ENCODE peak calls at places on chromosome 14, in nine cellular contexts. U is H9, W is cardiac muscle cell, J is mammary epithelial cell, O is nephron progenitor cell, T is psoas muscle, S is natural killer cell, X is cardiac fibroblast, F is fibroblast of the aortic adventitia. C is an unnamed sample.

GRCh38 chr14:96351986-96352385 is 11.2 kb downstream of the ATG2B start:
- DNase-seq in U (no peak), W (no peak), J (no peak), O (no peak), T (no peak), S (no peak), X (no peak), F (no peak), C (no peak)

GRCh38 chr14:95683793-95684192 is 2.4 kb upstream of the TCL1B start:
- DNase-seq in U (peak), W (no peak), J (no peak), O (no peak), T (no peak), S (no peak), X (no peak), F (no peak), C (no peak)

GRCh38 chr14:52279405-52279804 is 11.9 kb downstream of the PTGDR start:
- DNase-seq in U (no peak), W (peak), J (peak), O (no peak), T (no peak), S (no peak), X (peak), F (peak), C (no peak)

GRCh38 chr14:22814945-22815713 is at the start of gene SLC7A7:
- DNase-seq in U (peak), W (peak), J (no peak), O (no peak), T (no peak), S (no peak), X (peak), F (peak), C (no peak)

GRCh38 chr14:63388766-63389431 is 70.2 kb upstream of the GPHB5 start:
- DNase-seq in U (peak), W (peak), J (peak), O (peak), T (peak), S (peak), X (peak), F (peak), C (peak)

GRCh38 chr14:63454863-63455622 is 88.1 kb downstream of the PPP2R5E start:
- DNase-seq in U (no peak), W (peak), J (no peak), O (no peak), T (no peak), S (no peak), X (peak), F (peak), C (no peak)

GRCh38 chr14:51726166-51726899 is 74.6 kb downstream of the FRMD6 start:
- DNase-seq in U (no peak), W (peak), J (no peak), O (no peak), T (no peak), S (no peak), X (peak), F (peak), C (no peak)

GRCh38 chr14:77338332-77338731 is 17.5 kb downstream of the GSTZ1 start:
- DNase-seq in U (no peak), W (no peak), J (no peak), O (no peak), T (no peak), S (no peak), X (no peak), F (no peak), C (no peak)

GRCh38 chr14:72892103-72892878 is 1.6 kb downstream of the DPF3 start:
- DNase-seq in U (peak), W (no peak), J (peak), O (peak), T (no peak), S (no peak), X (peak), F (peak), C (no peak)

GRCh38 chr14:57732886-57733285 is 133.0 kb downstream of the SLC35F4 start:
- DNase-seq in U (no peak), W (peak), J (no peak), O (no peak), T (no peak), S (no peak), X (peak), F (peak), C (no peak)

GRCh38 chr14:21825147-21825743 is 151.6 kb upstream of the OR4E1 start:
- DNase-seq in U (peak), W (peak), J (peak), O (peak), T (no peak), S (no peak), X (peak), F (no peak), C (peak)

GRCh38 chr14:68951051-68951797 is 27.9 kb downstream of the ACTN1 start:
- DNase-seq in U (no peak), W (peak), J (peak), O (no peak), T (peak), S (no peak), X (peak), F (peak), C (no peak)

GRCh38 chr14:93064411-93065271 is 51.1 kb downstream of the ITPK1 start:
- DNase-seq in U (no peak), W (no peak), J (no peak), O (no peak), T (no peak), S (no peak), X (no peak), F (peak), C (no peak)

GRCh38 chr14:61749264-61749663 is 13.0 kb upstream of the SNAPC1 start:
- DNase-seq in U (no peak), W (peak), J (no peak), O (no peak), T (no peak), S (no peak), X (peak), F (peak), C (no peak)

GRCh38 chr14:37230551-37231194 is 32.9 kb downstream of the MIPOL1 start:
- DNase-seq in U (no peak), W (peak), J (peak), O (peak), T (no peak), S (no peak), X (peak), F (peak), C (no peak)

GRCh38 chr14:68279777-68280233 is 460.2 kb downstream of the RAD51B start:
- DNase-seq in U (no peak), W (no peak), J (no peak), O (no peak), T (no peak), S (no peak), X (no peak), F (no peak), C (no peak)

GRCh38 chr14:91732859-91733477 is 1.1 kb upstream of the CATSPERB start:
- DNase-seq in U (no peak), W (no peak), J (no peak), O (no peak), T (no peak), S (no peak), X (no peak), F (peak), C (no peak)

GRCh38 chr14:22213110-22213509 is 375.9 kb downstream of the DAD1 start:
- DNase-seq in U (no peak), W (peak), J (peak), O (no peak), T (no peak), S (no peak), X (no peak), F (no peak), C (no peak)

GRCh38 chr14:68616255-68616902 is 176.5 kb downstream of the ZFP36L1 start:
- DNase-seq in U (no peak), W (peak), J (no peak), O (no peak), T (no peak), S (no peak), X (peak), F (peak), C (no peak)

GRCh38 chr14:99995700-99996356 is 69.4 kb upstream of the EVL start:
- DNase-seq in U (peak), W (peak), J (peak), O (peak), T (no peak), S (peak), X (peak), F (peak), C (peak)

GRCh38 chr14:21200752-21201461 is 45.0 kb upstream of the OR5AU1 start:
- DNase-seq in U (no peak), W (no peak), J (no peak), O (no peak), T (no peak), S (no peak), X (no peak), F (no peak), C (no peak)

DNA sequence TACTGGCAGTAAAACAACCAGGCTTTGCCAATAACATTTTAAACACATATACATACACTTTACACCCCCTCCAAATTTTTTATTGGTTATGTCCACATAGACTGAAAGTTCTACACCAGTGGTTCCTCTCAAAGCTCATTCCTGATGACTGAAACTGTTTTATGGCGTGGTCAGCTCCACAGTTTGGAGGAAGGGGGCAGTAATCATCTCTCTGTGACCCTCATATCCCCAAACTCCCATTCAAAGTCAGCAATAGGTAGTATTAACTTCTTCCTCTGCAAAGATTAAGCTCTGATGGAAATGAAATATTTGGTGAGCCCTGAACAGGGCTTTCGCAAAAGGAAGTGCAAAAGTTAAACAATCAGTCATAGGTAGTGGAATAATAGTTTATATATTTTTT is 55.3 kb upstream of the DAAM1 start:
- DNase-seq in U (no peak), W (peak), J (no peak), O (no peak), T (no peak), S (no peak), X (peak), F (peak), C (no peak)
- TF ChIP-seq CTCF in U (peak), W (peak), J (peak), O (no peak), T (no peak), S (no peak), X (no peak), F (peak), C (no peak)

DNA sequence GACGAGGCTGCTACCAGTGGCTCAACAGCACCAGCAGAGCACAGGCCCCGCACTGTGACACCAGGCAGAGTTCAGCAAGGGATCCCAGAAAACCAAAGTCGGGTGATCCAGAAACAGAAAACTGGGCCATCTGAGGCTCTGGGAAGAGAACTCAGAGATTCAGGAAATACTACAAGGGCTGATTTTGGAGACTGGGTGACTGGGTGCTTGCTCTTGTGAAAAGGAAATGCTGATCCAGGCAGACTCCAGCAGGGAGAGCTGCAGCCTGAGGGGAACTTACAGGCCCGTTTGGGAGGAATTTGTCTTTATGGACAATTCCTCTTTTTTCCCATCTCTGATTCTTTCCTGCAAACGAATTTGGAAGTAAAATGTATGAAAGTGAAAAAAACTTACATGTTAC is 28.2 kb downstream of the FOXN3 start:
- DNase-seq in U (no peak), W (peak), J (no peak), O (no peak), T (no peak), S (no peak), X (peak), F (peak), C (no peak)
- TF ChIP-seq CTCF in U (peak), W (peak), J (peak), O (no peak), T (peak), S (no peak), X (peak), F (peak), C (no peak)

GRCh38 chr14:78902010-78902623 is 731.9 kb downstream of the NRXN3 start:
- DNase-seq in U (peak), W (peak), J (peak), O (peak), T (no peak), S (no peak), X (peak), F (peak), C (peak)
- TF ChIP-seq CTCF in U (peak), W (peak), J (peak), O (peak), T (peak), S (peak), X (peak), F (peak), C (peak)

GRCh38 chr14:104134061-104134965 is 4.1 kb upstream of the KIF26A start:
- DNase-seq in U (peak), W (no peak), J (no peak), O (peak), T (peak), S (no peak), X (no peak), F (no peak), C (no peak)

GRCh38 chr14:104136472-104137296 is 1.7 kb upstream of the KIF26A start:
- DNase-seq in U (peak), W (no peak), J (no peak), O (peak), T (peak), S (no peak), X (no peak), F (no peak), C (no peak)

GRCh38 chr14:104133496-104133895 is 4.9 kb upstream of the KIF26A start:
- DNase-seq in U (peak), W (no peak), J (no peak), O (no peak), T (peak), S (no peak), X (no peak), F (no peak), C (no peak)

GRCh38 chr14:104135904-104136471 is 2.4 kb upstream of the KIF26A start:
- DNase-seq in U (no peak), W (no peak), J (no peak), O (peak), T (peak), S (no peak), X (no peak), F (no peak), C (no peak)

DNA sequence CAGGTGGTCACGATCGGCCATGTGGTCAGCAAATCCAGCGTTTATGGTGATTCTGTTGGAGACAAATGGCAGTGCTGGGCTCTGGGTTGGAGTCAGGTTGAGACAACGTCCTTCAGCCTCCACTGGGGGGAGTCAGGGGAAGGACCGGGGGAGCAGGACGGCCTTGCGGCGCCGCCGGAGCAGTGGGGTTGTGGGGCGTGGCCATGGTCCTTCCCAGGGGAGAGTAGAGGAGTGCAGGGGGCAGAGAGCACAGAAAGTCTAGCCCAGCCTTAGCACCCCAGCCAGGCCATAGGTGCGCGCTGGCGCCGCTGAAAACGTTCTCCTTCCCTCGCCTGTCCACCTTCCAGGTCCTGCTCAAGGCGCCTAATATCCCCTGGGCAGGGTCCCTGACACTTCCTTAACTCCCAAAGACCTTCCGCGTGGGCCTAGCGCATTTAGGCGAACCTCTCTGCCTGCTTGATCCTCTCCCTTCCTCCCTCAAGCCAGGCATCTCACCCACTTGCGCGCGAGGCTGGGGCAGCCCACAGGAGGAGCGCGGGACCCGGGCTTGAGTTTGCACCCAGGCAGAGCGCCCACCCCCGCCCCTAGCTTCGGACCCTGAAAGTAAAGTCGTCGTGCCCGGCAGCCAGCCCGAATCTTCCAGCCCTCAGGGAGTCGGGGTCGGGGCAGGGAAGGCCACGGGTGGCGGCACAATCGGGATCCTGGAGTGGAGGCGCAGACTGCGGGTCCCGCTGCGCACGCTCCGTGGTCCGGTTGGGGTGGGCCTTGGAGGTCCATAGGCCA is 3.1 kb upstream of the KIF26A start:
- DNase-seq in U (peak), W (peak), J (no peak), O (peak), T (peak), S (no peak), X (no peak), F (no peak), C (peak)
- TF ChIP-seq CTCF in U (peak), W (peak), J (no peak), O (peak), T (no peak), S (no peak), X (peak), F (no peak), C (peak)

DNA sequence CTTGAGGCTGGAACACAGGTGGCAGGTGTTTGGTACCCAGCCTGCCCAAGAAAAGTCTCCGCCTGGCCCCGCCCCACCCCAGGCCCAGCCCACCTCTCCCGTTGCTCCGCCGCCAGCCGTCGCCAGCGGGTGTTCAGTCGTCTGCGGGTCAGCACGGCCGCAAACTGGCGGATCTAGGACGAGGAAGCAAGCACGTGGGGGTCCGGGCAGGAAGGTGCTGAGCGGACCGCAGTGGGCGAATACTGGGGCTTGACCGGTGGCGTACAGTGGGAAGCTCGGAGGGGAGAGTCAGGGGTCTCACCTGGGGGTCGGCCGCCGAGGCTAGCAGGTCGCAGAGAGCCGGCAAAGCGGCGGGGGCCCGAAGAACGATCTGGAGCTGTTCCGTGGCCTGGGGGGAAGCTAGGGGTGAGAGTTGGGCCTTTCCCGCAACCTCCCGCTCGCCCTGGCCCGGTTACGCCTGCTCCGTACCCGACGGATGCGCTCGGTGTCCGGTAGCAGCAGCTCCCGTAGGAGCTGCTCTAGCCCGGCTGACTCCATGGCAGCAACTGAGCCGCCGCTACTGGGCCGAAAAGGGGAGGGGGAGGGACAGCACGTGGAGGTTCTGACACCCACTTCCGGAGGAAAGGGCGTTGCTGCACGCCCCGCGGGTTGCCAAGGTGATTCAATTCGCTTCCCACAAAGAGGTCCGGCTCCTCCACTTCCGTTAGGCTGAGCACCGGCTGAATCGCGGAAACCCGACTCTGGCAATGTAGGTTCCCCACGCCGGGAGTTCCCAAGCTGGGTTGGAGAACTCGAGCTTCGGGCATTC is at the start of gene IPO4:
- DNase-seq in U (peak), W (peak), J (peak), O (peak), T (peak), S (peak), X (peak), F (peak), C (peak)
- TF ChIP-seq CTCF in U (no peak), W (no peak), J (no peak), O (no peak), T (no peak), S (no peak), X (no peak), F (no peak), C (no peak)

GRCh38 chr14:101184562-101184961 is 281.0 kb upstream of the RTL1 start:
- DNase-seq in U (no peak), W (no peak), J (no peak), O (no peak), T (no peak), S (no peak), X (no peak), F (no peak), C (no peak)

GRCh38 chr14:101184104-101184455 is 280.6 kb upstream of the RTL1 start:
- DNase-seq in U (no peak), W (no peak), J (no peak), O (no peak), T (no peak), S (no peak), X (no peak), F (no peak), C (no peak)

GRCh38 chr14:101185081-101185835 is 281.7 kb upstream of the RTL1 start:
- DNase-seq in U (no peak), W (no peak), J (no peak), O (no peak), T (no peak), S (no peak), X (no peak), F (no peak), C (no peak)

GRCh38 chr14:101182476-101182875 is 279.0 kb upstream of the RTL1 start:
- DNase-seq in U (peak), W (no peak), J (no peak), O (no peak), T (no peak), S (no peak), X (no peak), F (no peak), C (no peak)

DNA sequence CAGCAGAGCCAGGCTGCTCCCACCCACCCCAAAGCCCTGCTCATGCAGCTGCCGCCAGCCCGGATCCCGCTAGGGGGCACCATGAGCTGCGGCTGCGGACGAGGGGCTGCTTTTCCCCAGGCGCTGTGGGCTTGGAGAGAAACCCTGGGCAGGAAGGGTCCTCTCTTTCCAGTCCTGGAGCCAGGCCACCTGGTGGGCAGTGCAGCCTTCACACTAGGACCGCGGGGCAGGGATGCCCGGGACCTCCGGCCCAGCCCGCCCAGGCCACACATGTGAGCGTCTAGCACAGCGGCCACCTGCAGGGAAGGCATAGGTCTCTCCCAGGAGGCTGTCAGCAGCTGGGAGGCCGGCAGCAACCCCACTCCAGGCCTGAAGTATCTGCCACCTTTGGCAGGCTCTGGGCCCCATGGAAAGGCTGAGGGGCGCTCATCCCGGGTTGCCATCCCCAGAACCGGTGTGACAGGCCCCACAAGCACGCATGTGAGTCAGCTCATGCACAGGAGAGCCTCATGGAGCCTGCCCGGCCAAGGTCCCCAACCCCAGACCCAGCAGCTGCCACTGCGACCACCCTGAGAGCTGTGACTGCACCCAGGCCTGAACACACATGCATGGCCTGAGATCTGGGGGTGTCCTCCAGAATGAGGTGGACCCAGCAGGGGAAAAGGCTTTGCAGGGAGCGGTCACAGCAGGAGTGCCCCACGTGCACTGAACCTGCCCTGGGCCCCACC is 280.0 kb upstream of the RTL1 start:
- DNase-seq in U (peak), W (peak), J (no peak), O (peak), T (no peak), S (no peak), X (no peak), F (no peak), C (peak)
- TF ChIP-seq CTCF in U (peak), W (peak), J (peak), O (peak), T (no peak), S (no peak), X (peak), F (no peak), C (peak)

C was measured in neural crest cell.